ENCODE peak calls at places on chromosomes 13 and 19, in four cellular contexts. A is adrenal gland, K is iris pigment epithelial cell, O is iPS DF 6.9. W is an unnamed sample.

GRCh38 chr19:1910169-1910568 is 5.0 kb downstream of the ADAT3 start:
- DNase-seq in A (no peak), K (peak), O (no peak), W (no peak)

GRCh38 chr13:37747071-37747612 is 122.4 kb downstream of the TRPC4 start:
- DNase-seq in A (no peak), K (peak), O (no peak), W (no peak)

GRCh38 chr13:27920677-27921420 is 1.0 kb downstream of the PDX1 start:
- DNase-seq in A (no peak), K (no peak), O (no peak), W (no peak)

GRCh38 chr19:33134571-33135041 is 2.7 kb downstream of the WDR88 start:
- DNase-seq in A (no peak), K (no peak), O (no peak), W (no peak)

GRCh38 chr13:113451951-113452421 is 1.3 kb downstream of the ADPRHL1 start:
- DNase-seq in A (no peak), K (no peak), O (no peak), W (no peak)

GRCh38 chr13:95099541-95099940 is 201.7 kb downstream of the ABCC4 start:
- DNase-seq in A (no peak), K (peak), O (no peak), W (no peak)

GRCh38 chr13:47845981-47846380 is 155.1 kb downstream of the SUCLA2 start:
- DNase-seq in A (no peak), K (no peak), O (no peak), W (no peak)

GRCh38 chr13:35672611-35673010 is 196.1 kb upstream of the MAB21L1 start:
- DNase-seq in A (no peak), K (no peak), O (no peak), W (no peak)

GRCh38 chr19:17075860-17076538 is 422 bp downstream of the MYO9B start:
- DNase-seq in A (peak), K (peak), O (no peak), W (no peak)

GRCh38 chr13:91347212-91347995 is at the start of gene MIR17HG:
- DNase-seq in A (peak), K (peak), O (peak), W (peak)

GRCh38 chr19:57682226-57682766 is 519 bp downstream of the ZNF551 start:
- DNase-seq in A (no peak), K (peak), O (no peak), W (no peak)

GRCh38 chr13:23876265-23876664 is 12.9 kb downstream of the MIPEP start:
- DNase-seq in A (no peak), K (peak), O (no peak), W (no peak)

GRCh38 chr13:54415753-54416366 is 1387.2 kb downstream of the OLFM4 start:
- DNase-seq in A (no peak), K (no peak), O (no peak), W (no peak)

GRCh38 chr13:113784645-113785024 is 25.6 kb downstream of the TMEM255B start:
- DNase-seq in A (no peak), K (no peak), O (no peak), W (no peak)

GRCh38 chr19:20482721-20483120 is 82.9 kb downstream of the ZNF737 start:
- DNase-seq in A (no peak), K (no peak), O (no peak), W (no peak)

GRCh38 chr19:45922281-45922680 is 7.7 kb upstream of the NANOS2 start:
- DNase-seq in A (no peak), K (peak), O (peak), W (no peak)

GRCh38 chr19:898663-899062 is 5.4 kb downstream of the RNU6-9 start:
- DNase-seq in A (no peak), K (no peak), O (no peak), W (no peak)

GRCh38 chr19:2051771-2052704 is 994 bp upstream of the MKNK2 start:
- DNase-seq in A (no peak), K (no peak), O (no peak), W (peak)

GRCh38 chr13:75798353-75799245 is 162.5 kb downstream of the LMO7 start:
- DNase-seq in A (no peak), K (peak), O (no peak), W (no peak)

GRCh38 chr13:41900918-41901317 is 60.0 kb downstream of the VWA8 start:
- DNase-seq in A (peak), K (peak), O (no peak), W (no peak)

GRCh38 chr13:21800847-21801616 is 130.2 kb downstream of the FGF9 start:
- DNase-seq in A (no peak), K (peak), O (no peak), W (no peak)

GRCh38 chr13:111919826-111920225 is 147.1 kb upstream of the SOX1 start:
- DNase-seq in A (no peak), K (no peak), O (no peak), W (no peak)

GRCh38 chr19:49361438-49362047 is 673 bp downstream of the TEAD2 start:
- DNase-seq in A (peak), K (peak), O (no peak), W (no peak)

GRCh38 chr13:113771709-113772331 is 12.8 kb downstream of the TMEM255B start:
- DNase-seq in A (no peak), K (peak), O (no peak), W (no peak)

GRCh38 chr13:99269627-99270252 is 11.6 kb upstream of the GPR18 start:
- DNase-seq in A (peak), K (peak), O (no peak), W (no peak)

GRCh38 chr19:45079063-45079910 is at the start of gene GEMIN7:
- DNase-seq in A (peak), K (peak), O (no peak), W (peak)

GRCh38 chr19:3375221-3376088 is 9.1 kb downstream of the NFIC start:
- DNase-seq in A (peak), K (peak), O (no peak), W (no peak)

GRCh38 chr19:28608292-28608691 is 604.7 kb downstream of the UQCRFS1 start:
- DNase-seq in A (no peak), K (no peak), O (no peak), W (no peak)

GRCh38 chr13:59877933-59878332 is 285.8 kb downstream of the DIAPH3 start:
- DNase-seq in A (no peak), K (no peak), O (no peak), W (no peak)

GRCh38 chr19:33476151-33476707 is 45.4 kb downstream of the PEPD start:
- DNase-seq in A (no peak), K (no peak), O (no peak), W (no peak)

GRCh38 chr19:43464089-43464775 is 1.2 kb downstream of the LYPD3 start:
- DNase-seq in A (no peak), K (no peak), O (no peak), W (no peak)

GRCh38 chr19:8578642-8579265 is 1.5 kb upstream of the MYO1F start:
- DNase-seq in A (peak), K (peak), O (peak), W (no peak)

GRCh38 chr19:41887711-41888382 is 4.9 kb downstream of the ARHGEF1 start:
- DNase-seq in A (no peak), K (peak), O (no peak), W (no peak)

GRCh38 chr13:40776681-40777165 is 5.7 kb upstream of the MRPS31 start:
- DNase-seq in A (peak), K (peak), O (no peak), W (no peak)

GRCh38 chr13:99312493-99312883 is 5.3 kb upstream of the GPR183 start:
- DNase-seq in A (peak), K (peak), O (no peak), W (no peak)